ENCODE peak calls at places on chromosomes 2 and 18, in seven cellular contexts. Q is GM19239; P is colonic mucosa; G is mesothelial cell of epicardium; V is stimulated activated CD4-positive, alpha-beta T cell treated with anti-CD3 and anti-CD28 coated beads, Interleukin-15, amount 100 ng/mL, for 24 hours; O is lower lobe of right lung; C is activated T-cell treated with anti-CD3 and anti-CD28 coated beads, Interleukin-2, amount 50 U/mL, for 72 hours. M is an unnamed sample.
A peak's percentile ranks its signal among the peaks of the same experiment; 100 is the strongest.

GRCh38 chr2:234329202-234329930 is 167.5 kb downstream of the ARL4C start:
- DNase-seq in V (no peak), G (no peak), C (no peak), Q (no peak), O (no peak), P (peak; percentile 11), M (no peak)

GRCh38 chr2:191245869-191246531 is 796 bp downstream of the MYO1B start:
- DNase-seq in O (peak; percentile 86), Q (no peak), G (peak; percentile 47), V (peak; percentile 62), P (peak; percentile 84), C (peak; percentile 50), M (peak; percentile 1)

GRCh38 chr2:233563663-233564430 is 2.7 kb downstream of the USP40 start:
- DNase-seq in O (no peak), C (no peak), G (no peak), P (no peak), V (no peak), Q (no peak), M (no peak)

GRCh38 chr2:11099122-11100065 is 55.9 kb upstream of the SLC66A3 start:
- DNase-seq in Q (no peak), V (no peak), G (no peak), P (no peak), C (no peak), O (no peak), M (no peak)

GRCh38 chr2:73253400-73253799 is 19.3 kb downstream of the CCT7 start:
- DNase-seq in P (no peak), V (no peak), C (no peak), G (no peak), Q (no peak), O (no peak), M (no peak)

GRCh38 chr2:63465633-63466032 is 122.6 kb downstream of the WDPCP start:
- DNase-seq in G (no peak), O (no peak), P (no peak), C (no peak), Q (no peak), V (no peak), M (no peak)

GRCh38 chr2:231227309-231228162 is 29.1 kb downstream of the ARMC9 start:
- DNase-seq in C (peak; percentile 56), Q (peak; percentile 71), P (peak; percentile 78), O (no peak), V (peak; percentile 53), G (no peak), M (peak; percentile 60)

GRCh38 chr2:27350106-27350693 is 6.4 kb downstream of the GTF3C2 start:
- DNase-seq in C (no peak), G (no peak), P (no peak), O (no peak), Q (no peak), V (no peak), M (no peak)

GRCh38 chr2:109344270-109344805 is 215.3 kb downstream of the SH3RF3 start:
- DNase-seq in V (no peak), C (no peak), G (no peak), O (no peak), Q (no peak), P (no peak), M (no peak)

GRCh38 chr2:36146765-36147164 is 208.8 kb upstream of the CRIM1 start:
- DNase-seq in G (no peak), P (no peak), O (no peak), C (no peak), Q (no peak), V (no peak), M (no peak)

GRCh38 chr2:172829229-172829628 is 93.6 kb downstream of the RAPGEF4 start:
- DNase-seq in P (no peak), V (no peak), G (no peak), Q (no peak), O (no peak), C (no peak), M (no peak)

GRCh38 chr2:88310787-88311186 is 140.6 kb downstream of the THNSL2 start:
- DNase-seq in O (no peak), G (no peak), Q (no peak), P (no peak), V (no peak), C (no peak), M (no peak)

GRCh38 chr18:54444309-54444914 is 86.7 kb downstream of the C18orf54 start:
- DNase-seq in Q (peak; percentile 2), P (peak; percentile 69), G (no peak), C (peak; percentile 42), V (peak; percentile 44), O (no peak), M (peak; percentile 5)

GRCh38 chr18:28890796-28891195 is 713.9 kb upstream of the CDH2 start:
- DNase-seq in P (no peak), G (no peak), Q (no peak), V (no peak), C (no peak), O (no peak), M (no peak)

GRCh38 chr2:240892361-240892760 is 3.6 kb downstream of the MAB21L4 start:
- DNase-seq in C (no peak), O (no peak), V (no peak), P (no peak), G (no peak), Q (no peak), M (no peak)

GRCh38 chr2:8608411-8608954 is 73.4 kb upstream of the ID2 start:
- DNase-seq in V (peak; percentile 38), C (peak; percentile 62), O (no peak), P (no peak), Q (no peak), G (no peak), M (no peak)

GRCh38 chr2:96809216-96809882 is 6.7 kb upstream of the CNNM3 start:
- DNase-seq in V (no peak), C (no peak), O (no peak), Q (no peak), G (no peak), P (no peak), M (no peak)

GRCh38 chr18:43627833-43628370 is 350.6 kb upstream of the SYT4 start:
- DNase-seq in Q (no peak), P (no peak), G (no peak), O (no peak), C (no peak), V (no peak), M (no peak)

GRCh38 chr2:241817126-241817820 is 8.3 kb downstream of the NEU4 start:
- DNase-seq in G (no peak), V (no peak), P (no peak), Q (no peak), C (no peak), O (peak; percentile 37), M (peak; percentile 35)

GRCh38 chr18:73544032-73544431 is 603.6 kb downstream of the FBXO15 start:
- DNase-seq in C (no peak), V (no peak), O (no peak), G (no peak), P (no peak), Q (no peak), M (no peak)

GRCh38 chr2:181231151-181231550 is 226.0 kb upstream of the ITGA4 start:
- DNase-seq in C (no peak), O (no peak), V (no peak), Q (no peak), P (no peak), G (no peak), M (no peak)

GRCh38 chr2:40844353-40845277 is 392.7 kb upstream of the SLC8A1 start:
- DNase-seq in P (no peak), O (no peak), C (no peak), Q (no peak), G (no peak), V (no peak), M (no peak)

GRCh38 chr2:73494031-73494430 is 108.4 kb downstream of the ALMS1 start:
- DNase-seq in V (peak; percentile 12), G (no peak), C (no peak), Q (no peak), O (no peak), P (no peak), M (no peak)

GRCh38 chr2:3864943-3865664 is 161.7 kb downstream of the DCDC2C start:
- DNase-seq in O (no peak), C (no peak), G (no peak), Q (no peak), P (no peak), V (no peak), M (no peak)

GRCh38 chr2:213238753-213239591 is 45.3 kb upstream of the SPAG16 start:
- DNase-seq in C (no peak), O (no peak), P (no peak), Q (no peak), G (no peak), V (no peak), M (no peak)

GRCh38 chr2:8543412-8544167 is 138.3 kb upstream of the ID2 start:
- DNase-seq in O (peak; percentile 79), C (peak; percentile 90), Q (peak; percentile 75), P (peak; percentile 47), V (peak; percentile 86), G (peak; percentile 3), M (peak; percentile 69)

GRCh38 chr2:42598656-42599267 is 30.3 kb downstream of the MTA3 start:
- DNase-seq in Q (no peak), V (no peak), G (no peak), C (no peak), O (no peak), P (no peak), M (no peak)

GRCh38 chr2:8448822-8449577 is 232.9 kb upstream of the ID2 start:
- DNase-seq in G (no peak), V (no peak), C (no peak), Q (no peak), P (no peak), O (no peak), M (no peak)

GRCh38 chr18:8704361-8705279 is 736 bp upstream of the MTCL1 start:
- DNase-seq in V (peak; percentile 92), G (peak; percentile 87), P (peak; percentile 89), O (peak; percentile 90), C (peak; percentile 88), Q (peak; percentile 98), M (peak; percentile 97)